ENCODE peak calls at places on chromosomes 13 and 19, in nine cellular contexts. G, U, F, N, O, D, S, B and Z are unnamed samples. For H3K4me1, the result is how much of the 10 kb centered on the place peaks cover.

GRCh38 chr13:37127706-37128241 is 22.3 kb upstream of the CSNK1A1L start:
- DNase-seq in S (no peak), B (peak), F (no peak), N (no peak), G (no peak), O (no peak), D (peak), U (no peak), Z (no peak)

GRCh38 chr19:14770136-14770535 is 8.2 kb downstream of the ADGRE2 start:
- DNase-seq in O (no peak), S (no peak), B (no peak), D (no peak), N (no peak), G (no peak), U (no peak), F (no peak), Z (peak)

GRCh38 chr19:47699360-47699917 is 13.8 kb upstream of the EHD2 start:
- DNase-seq in G (peak), N (no peak), B (peak), S (peak), D (peak), U (no peak), O (peak), F (peak), Z (peak)

GRCh38 chr13:95921485-95921884 is 131.7 kb downstream of the UGGT2 start:
- DNase-seq in B (no peak), S (no peak), D (no peak), F (no peak), O (no peak), U (no peak), N (no peak), G (no peak), Z (no peak)

GRCh38 chr19:12838182-12838890 is at the start of gene MAST1:
- DNase-seq in B (no peak), D (no peak), O (peak), N (no peak), F (peak), U (no peak), G (no peak), S (peak), Z (no peak)

GRCh38 chr13:106083620-106084350 is 451.7 kb downstream of the EFNB2 start:
- DNase-seq in O (no peak), F (no peak), U (no peak), G (no peak), N (no peak), B (peak), D (no peak), S (peak), Z (no peak)

GRCh38 chr13:42396501-42396900 is 124.5 kb downstream of the AKAP11 start:
- DNase-seq in U (no peak), G (no peak), N (no peak), D (no peak), S (no peak), F (no peak), O (peak), B (no peak), Z (no peak)

GRCh38 chr13:48188129-48188528 is 44.9 kb upstream of the ITM2B start:
- DNase-seq in N (no peak), O (no peak), S (no peak), B (no peak), D (no peak), U (no peak), F (no peak), G (no peak), Z (no peak)

GRCh38 chr19:29445246-29445645 is 80.5 kb upstream of the VSTM2B start:
- DNase-seq in G (no peak), O (no peak), S (no peak), D (no peak), B (no peak), U (no peak), N (no peak), F (no peak), Z (no peak)

GRCh38 chr19:54315956-54316355 is 3.0 kb upstream of the LILRA5 start:
- DNase-seq in D (no peak), G (no peak), F (no peak), N (no peak), B (no peak), S (no peak), U (no peak), O (no peak), Z (no peak)

GRCh38 chr19:38850976-38851621 is 1.3 kb upstream of the HNRNPL start:
- DNase-seq in F (no peak), B (peak), G (no peak), D (peak), S (peak), N (no peak), O (peak), U (peak), Z (no peak)

GRCh38 chr13:37058801-37059135 is 720 bp downstream of the SUPT20H start:
- DNase-seq in O (no peak), B (no peak), D (no peak), F (no peak), G (peak), S (peak), N (no peak), U (no peak), Z (no peak)

GRCh38 chr19:39502640-39503417 is 4.1 kb downstream of the DLL3 start:
- DNase-seq in U (peak), G (peak), O (peak), N (no peak), F (peak), S (peak), D (peak), B (peak), Z (no peak)

GRCh38 chr13:99009987-99010551 is 32.2 kb upstream of the DOCK9 start:
- DNase-seq in D (no peak), S (no peak), G (no peak), F (no peak), O (no peak), B (no peak), U (no peak), N (no peak), Z (no peak)

GRCh38 chr19:56294557-56294956 is 20.1 kb downstream of the ZSCAN5A start:
- DNase-seq in D (no peak), O (no peak), G (no peak), U (no peak), N (no peak), F (no peak), B (no peak), S (no peak), Z (no peak)

GRCh38 chr13:111664060-111664459 is 343.6 kb downstream of the TEX29 start:
- DNase-seq in N (no peak), U (no peak), O (no peak), G (no peak), B (no peak), F (no peak), S (no peak), D (no peak), Z (no peak)

GRCh38 chr19:51096473-51097165 is 11.6 kb downstream of the CTU1 start:
- DNase-seq in N (no peak), D (no peak), B (no peak), S (peak), O (peak), F (no peak), U (no peak), G (peak), Z (no peak)

GRCh38 chr19:18311495-18311894 is 11.4 kb downstream of the LSM4 start:
- DNase-seq in B (no peak), F (peak), D (no peak), O (no peak), U (no peak), N (no peak), G (no peak), S (no peak), Z (no peak)

GRCh38 chr13:40496035-40496810 is 170.2 kb downstream of the FOXO1 start:
- DNase-seq in G (no peak), N (no peak), B (no peak), U (no peak), O (no peak), F (no peak), S (no peak), D (no peak), Z (no peak)

GRCh38 chr19:5345895-5346386 is 5.3 kb upstream of the PTPRS start:
- DNase-seq in N (no peak), U (no peak), O (peak), B (peak), S (no peak), F (no peak), G (no peak), D (no peak), Z (no peak)

GRCh38 chr19:51970718-51971117 is 15.9 kb downstream of the ZNF350 start:
- DNase-seq in N (no peak), B (no peak), G (no peak), U (no peak), S (no peak), O (no peak), D (no peak), F (no peak), Z (no peak)

GRCh38 chr13:95226932-95227718 is 74.1 kb downstream of the ABCC4 start:
- DNase-seq in D (no peak), U (no peak), G (no peak), B (peak), O (no peak), F (no peak), N (no peak), S (no peak), Z (no peak)

GRCh38 chr19:45076029-45076850 is at the start of gene ZNF296:
- DNase-seq in G (peak), S (peak), O (peak), N (no peak), D (peak), F (peak), U (peak), B (peak), Z (peak)

GRCh38 chr13:46575321-46575721 is 22.4 kb downstream of the LRCH1 start:
- DNase-seq in B (no peak), O (no peak), G (no peak), N (no peak), F (no peak), S (no peak), D (no peak), U (no peak), Z (no peak)

GRCh38 chr13:27855381-27855780 is 63.1 kb downstream of the GSX1 start:
- DNase-seq in G (peak), U (no peak), B (no peak), N (peak), S (no peak), O (no peak), D (no peak), F (no peak), Z (no peak)

GRCh38 chr19:46107371-46107770 is 17.1 kb downstream of the IGFL3 start:
- DNase-seq in B (no peak), U (no peak), O (no peak), F (no peak), S (no peak), D (no peak), G (no peak), N (no peak), Z (peak)

GRCh38 chr13:113535381-113535781 is 44.9 kb upstream of the DCUN1D2 start:
- DNase-seq in G (no peak), N (no peak), O (peak), D (no peak), U (no peak), F (no peak), S (no peak), B (no peak), Z (no peak)

GRCh38 chr13:36850790-36851438 is 31.9 kb downstream of the RFXAP start:
- DNase-seq in G (no peak), O (no peak), N (no peak), B (peak), U (no peak), F (no peak), S (no peak), D (no peak), Z (no peak)

GRCh38 chr13:35957174-35957867 is 173.9 kb downstream of the DCLK1 start:
- DNase-seq in U (no peak), D (no peak), B (no peak), S (no peak), G (no peak), F (no peak), N (no peak), O (no peak), Z (no peak)

GRCh38 chr13:83378901-83379300 is 503.4 kb downstream of the SLITRK1 start:
- DNase-seq in F (no peak), S (no peak), B (no peak), N (no peak), O (no peak), G (no peak), D (no peak), U (no peak), Z (no peak)

GRCh38 chr19:55209430-55210119 is at the start of gene PTPRH:
- DNase-seq in N (no peak), U (peak), G (peak), O (no peak), F (no peak), B (no peak), S (peak), D (no peak), Z (no peak)

GRCh38 chr13:23449386-23450162 is 16.1 kb upstream of the SACS start:
- DNase-seq in O (no peak), D (no peak), G (no peak), F (no peak), B (no peak), N (no peak), U (no peak), S (no peak), Z (no peak)

GRCh38 chr13:107124129-107124718 is 556.3 kb upstream of the ARGLU1 start:
- DNase-seq in D (no peak), U (no peak), G (peak), O (no peak), B (peak), N (no peak), S (no peak), F (no peak), Z (no peak)

GRCh38 chr13:98650376-98651107 is 73.6 kb upstream of the STK24 start:
- DNase-seq in D (no peak), N (no peak), S (peak), O (no peak), F (no peak), B (no peak), G (no peak), U (peak), Z (no peak)

GRCh38 chr13:99288069-99288468 is 19.1 kb downstream of the GPR183 start:
- DNase-seq in N (no peak), F (no peak), O (no peak), D (no peak), U (no peak), S (no peak), B (no peak), G (no peak), Z (no peak)

GRCh38 chr19:44747739-44748425 is 626 bp upstream of the BCL3 start:
- DNase-seq in N (no peak), G (peak), D (peak), S (peak), U (peak), O (peak), B (peak), F (no peak), Z (peak)

GRCh38 chr19:17686592-17687042 is 1.5 kb downstream of the UNC13A start:
- DNase-seq in G (peak), N (no peak), S (peak), B (no peak), U (peak), D (no peak), O (no peak), F (peak), Z (no peak)

GRCh38 chr19:1288528-1289394 is 3.1 kb downstream of the EFNA2 start:
- DNase-seq in F (no peak), D (no peak), G (no peak), N (no peak), O (no peak), U (no peak), S (peak), B (no peak), Z (no peak)
- TF ChIP-seq CTCF in F (no peak), D (no peak), G (no peak), N (no peak), O (no peak), U (no peak), S (no peak), B (no peak), Z (no peak)

DNA sequence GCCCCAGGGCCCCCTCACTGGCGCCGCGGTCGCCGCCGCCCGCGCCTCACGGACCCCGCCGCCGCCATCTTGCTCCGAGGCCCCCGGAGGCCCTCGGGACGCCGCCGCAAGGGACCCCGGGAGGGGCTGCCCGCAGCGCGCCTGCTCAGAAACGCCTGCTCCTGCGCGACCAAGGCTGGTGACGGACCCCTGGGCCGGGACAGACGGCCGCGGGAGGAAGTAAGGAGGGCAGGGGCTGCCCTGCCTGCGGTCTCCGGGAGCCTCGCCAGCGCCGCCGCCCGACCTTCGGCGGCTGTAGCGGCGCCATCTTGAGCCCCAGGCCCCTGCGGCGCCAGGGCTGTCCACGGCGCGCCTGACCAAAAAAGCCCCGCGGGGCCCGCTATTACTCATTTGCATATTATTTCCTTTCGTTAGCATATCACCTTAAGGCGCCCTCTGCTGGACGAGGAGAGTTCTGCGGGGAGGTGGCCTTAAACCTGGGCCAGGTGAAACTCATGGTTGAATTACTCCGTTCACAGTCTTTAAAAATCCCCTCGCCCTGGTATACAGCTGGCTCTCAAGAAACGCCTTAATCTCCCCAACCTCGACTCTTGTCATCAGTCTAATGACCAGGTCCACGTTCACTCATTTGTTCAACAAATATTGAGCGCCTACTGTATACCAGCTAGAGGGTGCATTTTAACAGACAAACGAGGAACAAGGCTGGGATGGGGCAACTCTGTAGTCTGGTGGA is at the start of gene REXO1:
- DNase-seq in F (peak), D (peak), N (peak), B (peak), U (peak), O (peak), G (peak), S (peak), Z (peak)
- TF ChIP-seq POLR2A in F (peak), D (no peak), N (no peak), B (peak), U (peak), O (peak), G (peak), S (peak), Z (no peak)

GRCh38 chr19:16584825-16585801 is 12.9 kb upstream of the SLC35E1 start:
- DNase-seq in B (no peak), F (peak), U (no peak), D (no peak), S (no peak), G (no peak), N (no peak), O (no peak), Z (no peak)
- H3K4me1 ChIP-seq in B (under half), F (half or more), U (under half), D (under half), S (half or more), G (under half), N (half or more), O (half or more), Z (under half)

DNA sequence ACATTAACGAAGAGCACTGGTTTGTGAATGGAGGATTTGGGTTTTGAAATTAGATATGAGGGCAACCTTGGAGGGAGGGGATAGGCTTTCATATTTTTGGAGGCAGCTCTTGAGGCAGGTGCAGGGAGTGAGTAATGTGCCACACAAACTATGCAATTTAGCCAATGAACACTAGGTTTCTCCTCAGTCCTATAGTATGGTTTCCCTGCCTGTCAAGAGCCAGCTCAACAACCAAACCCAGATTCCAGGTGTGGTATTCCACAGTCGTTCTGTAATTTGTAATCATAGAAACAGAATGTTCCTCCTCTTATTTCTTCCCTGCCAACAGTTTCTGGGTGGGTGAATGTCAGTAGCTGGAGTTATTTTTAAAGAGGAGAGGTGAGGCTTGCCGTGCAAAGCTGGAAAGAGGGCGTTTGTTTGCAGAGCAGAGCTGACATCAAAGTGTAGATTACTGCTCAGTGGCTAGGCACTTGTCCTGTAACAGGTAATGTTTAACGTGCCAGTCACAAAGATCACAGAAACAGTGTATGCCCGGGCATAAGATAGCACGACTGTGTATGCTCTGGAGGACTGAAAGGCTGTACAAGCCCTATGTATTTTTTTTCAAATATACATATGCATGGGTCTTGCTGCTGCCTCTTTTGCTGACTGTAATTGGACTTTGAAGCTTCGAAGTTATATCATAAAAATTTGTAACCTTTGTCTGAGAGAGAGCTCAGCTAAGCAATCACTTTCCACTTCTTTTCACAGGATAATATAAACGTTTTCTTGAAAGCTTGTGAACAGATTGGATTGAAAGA is 124.3 kb downstream of the LMO7 start:
- DNase-seq in B (peak), G (peak), O (no peak), D (no peak), U (peak), F (no peak), N (no peak), S (peak), Z (no peak)
- TF ChIP-seq CTCF in B (peak), G (no peak), O (no peak), D (no peak), U (no peak), F (no peak), N (no peak), S (peak), Z (no peak)